ENCODE peak calls at places on chromosomes 7 and 10, in four cellular contexts. K is cardiac muscle cell, U is GM04503, O is AG10803. A is an unnamed sample.

GRCh38 chr10:5447071-5447470 is 34.7 kb downstream of the NET1 start:
- DNase-seq in K (peak; percentile 39), U (no peak), O (peak; percentile 40), A (no peak)

GRCh38 chr7:106957766-106958165 is 86.7 kb upstream of the PRKAR2B start:
- DNase-seq in K (no peak), U (no peak), O (no peak), A (peak; percentile 48)

GRCh38 chr7:44867073-44867990 is 18.0 kb downstream of the PURB start:
- DNase-seq in K (peak; percentile 84), U (peak; percentile 69), O (peak; percentile 82), A (peak; percentile 47)

GRCh38 chr10:48522011-48522765 is 82.7 kb downstream of the ARHGAP22 start:
- DNase-seq in K (no peak), U (no peak), O (peak; percentile 24), A (no peak)

GRCh38 chr7:115232041-115232440 is 310.1 kb downstream of the MDFIC start:
- DNase-seq in K (peak; percentile 13), U (no peak), O (no peak), A (no peak)

GRCh38 chr7:12518920-12519681 is 51.4 kb upstream of the SCIN start:
- DNase-seq in K (peak; percentile 21), U (no peak), O (peak; percentile 1), A (no peak)

GRCh38 chr10:75887981-75888380 is 456.6 kb downstream of the LRMDA start:
- DNase-seq in K (no peak), U (no peak), O (no peak), A (no peak)

GRCh38 chr7:67738958-67739357 is 742.3 kb downstream of the TYW1 start:
- DNase-seq in K (peak; percentile 95), U (no peak), O (peak; percentile 89), A (no peak)

GRCh38 chr10:17351506-17351905 is 102.9 kb downstream of the ST8SIA6 start:
- DNase-seq in K (no peak), U (no peak), O (no peak), A (no peak)

GRCh38 chr7:107047902-107048782 is 3.6 kb downstream of the PRKAR2B start:
- DNase-seq in K (no peak), U (no peak), O (peak; percentile 14), A (no peak)

GRCh38 chr10:118818621-118819221 is 64.0 kb upstream of the CACUL1 start:
- DNase-seq in K (no peak), U (no peak), O (no peak), A (peak; percentile 18)

GRCh38 chr7:122887198-122887597 is 938 bp upstream of the CADPS2 start:
- DNase-seq in K (peak; percentile 70), U (no peak), O (peak; percentile 58), A (peak; percentile 70)

GRCh38 chr10:5206799-5207198 is 10.2 kb downstream of the AKR1C4 start:
- DNase-seq in K (no peak), U (no peak), O (no peak), A (no peak)

GRCh38 chr10:70907619-70908425 is 19.5 kb upstream of the PCBD1 start:
- DNase-seq in K (no peak), U (no peak), O (no peak), A (no peak)

GRCh38 chr10:556971-557370 is 132.5 kb downstream of the DIP2C start:
- DNase-seq in K (no peak), U (no peak), O (no peak), A (no peak)

GRCh38 chr7:147492621-147493020 is 1097.9 kb upstream of the C7orf33 start:
- DNase-seq in K (peak; percentile 23), U (no peak), O (no peak), A (no peak)

GRCh38 chr7:131365876-131366275 is 38.2 kb downstream of the MKLN1 start:
- DNase-seq in K (peak; percentile 72), U (peak; percentile 30), O (peak; percentile 47), A (no peak)

GRCh38 chr10:132450825-132451505 is 54.0 kb downstream of the PWWP2B start:
- DNase-seq in K (no peak), U (no peak), O (no peak), A (no peak)

GRCh38 chr7:129271500-129272355 is 46.9 kb downstream of the AHCYL2 start:
- DNase-seq in K (peak; percentile 59), U (no peak), O (peak; percentile 70), A (peak; percentile 93)

GRCh38 chr7:11082552-11083213 is 109.0 kb downstream of the PHF14 start:
- DNase-seq in K (peak; percentile 5), U (no peak), O (peak; percentile 2), A (no peak)

GRCh38 chr7:43825391-43825808 is 43.9 kb downstream of the MRPS24 start:
- DNase-seq in K (no peak), U (no peak), O (no peak), A (no peak)

GRCh38 chr10:101032637-101033201 is 1.7 kb downstream of the SFXN3 start:
- DNase-seq in K (peak; percentile 91), U (peak; percentile 72), O (peak; percentile 88), A (peak; percentile 86)

GRCh38 chr7:98170944-98171343 is 40.3 kb upstream of the BHLHA15 start:
- DNase-seq in K (no peak), U (no peak), O (no peak), A (no peak)

GRCh38 chr10:100562806-100563293 is 27.1 kb downstream of the HIF1AN start:
- DNase-seq in K (peak; percentile 72), U (no peak), O (peak; percentile 44), A (peak; percentile 15)

GRCh38 chr7:66359656-66360211 is 154.6 kb downstream of the TPST1 start:
- DNase-seq in K (peak; percentile 28), U (no peak), O (peak; percentile 39), A (peak; percentile 8)

GRCh38 chr10:132630666-132631347 is 93.2 kb downstream of the INPP5A start:
- DNase-seq in K (peak; percentile 57), U (no peak), O (peak; percentile 17), A (no peak)

GRCh38 chr10:117615649-117616048 is 73.1 kb downstream of the EMX2 start:
- DNase-seq in K (no peak), U (no peak), O (no peak), A (no peak)

GRCh38 chr7:94244760-94245159 is 149.9 kb upstream of the COL1A2 start:
- DNase-seq in K (no peak), U (no peak), O (peak; percentile 11), A (no peak)

GRCh38 chr10:101052285-101052684 is 9.5 kb upstream of the KAZALD1 start:
- DNase-seq in K (peak; percentile 57), U (no peak), O (peak; percentile 85), A (no peak)

GRCh38 chr10:95831076-95831475 is 75.1 kb downstream of the ENTPD1 start:
- DNase-seq in K (no peak), U (no peak), O (no peak), A (no peak)

GRCh38 chr7:90455163-90456030 is 14.0 kb upstream of the PTTG1IP2 start:
- DNase-seq in K (peak; percentile 64), U (peak; percentile 21), O (peak; percentile 54), A (peak; percentile 71)

GRCh38 chr10:132321726-132322125 is 10.3 kb upstream of the LRRC27 start:
- DNase-seq in K (no peak), U (no peak), O (no peak), A (no peak)

GRCh38 chr10:68153473-68154210 is 44.4 kb downstream of the MYPN start:
- DNase-seq in K (peak; percentile 92), U (peak; percentile 99), O (peak; percentile 99), A (peak; percentile 75)

GRCh38 chr10:110141185-110141584 is 66.2 kb upstream of the MXI1 start:
- DNase-seq in K (peak; percentile 74), U (peak; percentile 13), O (peak; percentile 27), A (no peak)

GRCh38 chr10:128563387-128563786 is 437.2 kb upstream of the MKI67 start:
- DNase-seq in K (no peak), U (no peak), O (no peak), A (no peak)

GRCh38 chr10:22611425-22612111 is 102.8 kb downstream of the PIP4K2A start:
- DNase-seq in K (no peak), U (no peak), O (no peak), A (no peak)

A was measured in pons.